ENCODE peak calls at places on chromosomes 7 and 10, in ten cellular contexts. One of them, this sample, is unnamed.

GRCh38 chr10:73060738-73061635 is 35.7 kb downstream of the P4HA1 start:
- DNase-seq in fibroblast of mammary gland: peak; percentile 43
- DNase-seq in AG04450: no peak
- DNase-seq in adrenal gland: no peak
- DNase-seq in mammary epithelial cell: peak; percentile 37
- DNase-seq in kidney epithelial cell: no peak
- DNase-seq in ovary: no peak
- DNase-seq in epithelial cell of esophagus: peak; percentile 54
- DNase-seq in AG09309: no peak
- DNase-seq in upper lobe of right lung: no peak
- DNase-seq in this sample: no peak

GRCh38 chr7:120964088-120964487 is 13.5 kb downstream of the ING3 start:
- DNase-seq in kidney epithelial cell: no peak
- DNase-seq in epithelial cell of esophagus: no peak
- DNase-seq in adrenal gland: no peak
- DNase-seq in mammary epithelial cell: no peak
- DNase-seq in fibroblast of mammary gland: no peak
- DNase-seq in AG09309: no peak
- DNase-seq in AG04450: no peak
- DNase-seq in ovary: no peak
- DNase-seq in upper lobe of right lung: no peak
- DNase-seq in this sample: no peak

GRCh38 chr7:77563275-77563674 is 26.2 kb downstream of the PTPN12 start:
- DNase-seq in AG04450: no peak
- DNase-seq in epithelial cell of esophagus: no peak
- DNase-seq in mammary epithelial cell: no peak
- DNase-seq in ovary: no peak
- DNase-seq in fibroblast of mammary gland: no peak
- DNase-seq in adrenal gland: no peak
- DNase-seq in AG09309: no peak
- DNase-seq in upper lobe of right lung: no peak
- DNase-seq in kidney epithelial cell: no peak
- DNase-seq in this sample: no peak

GRCh38 chr7:155580367-155580766 is 34.0 kb upstream of the CNPY1 start:
- DNase-seq in epithelial cell of esophagus: no peak
- DNase-seq in ovary: no peak
- DNase-seq in mammary epithelial cell: peak; percentile 59
- DNase-seq in AG04450: no peak
- DNase-seq in kidney epithelial cell: no peak
- DNase-seq in fibroblast of mammary gland: no peak
- DNase-seq in AG09309: no peak
- DNase-seq in adrenal gland: no peak
- DNase-seq in upper lobe of right lung: no peak
- DNase-seq in this sample: no peak

GRCh38 chr10:132974886-132975881 is 32.8 kb upstream of the CFAP46 start:
- DNase-seq in kidney epithelial cell: no peak
- DNase-seq in upper lobe of right lung: peak; percentile 54
- DNase-seq in fibroblast of mammary gland: no peak
- DNase-seq in epithelial cell of esophagus: no peak
- DNase-seq in ovary: no peak
- DNase-seq in adrenal gland: no peak
- DNase-seq in AG09309: peak; percentile 7
- DNase-seq in AG04450: no peak
- DNase-seq in mammary epithelial cell: no peak
- DNase-seq in this sample: no peak

GRCh38 chr7:101674439-101674838 is 45.3 kb upstream of the MYL10 start:
- DNase-seq in AG09309: no peak
- DNase-seq in upper lobe of right lung: no peak
- DNase-seq in adrenal gland: no peak
- DNase-seq in kidney epithelial cell: no peak
- DNase-seq in mammary epithelial cell: no peak
- DNase-seq in ovary: no peak
- DNase-seq in AG04450: no peak
- DNase-seq in epithelial cell of esophagus: no peak
- DNase-seq in fibroblast of mammary gland: no peak
- DNase-seq in this sample: no peak

GRCh38 chr7:111115966-111116365 is 25.0 kb downstream of the LRRN3 start:
- DNase-seq in adrenal gland: no peak
- DNase-seq in epithelial cell of esophagus: no peak
- DNase-seq in AG04450: no peak
- DNase-seq in AG09309: no peak
- DNase-seq in upper lobe of right lung: no peak
- DNase-seq in kidney epithelial cell: no peak
- DNase-seq in ovary: no peak
- DNase-seq in mammary epithelial cell: no peak
- DNase-seq in fibroblast of mammary gland: no peak
- DNase-seq in this sample: no peak

GRCh38 chr10:80283119-80283518 is 6.3 kb downstream of the MAT1A start:
- DNase-seq in adrenal gland: no peak
- DNase-seq in ovary: no peak
- DNase-seq in epithelial cell of esophagus: peak; percentile 15
- DNase-seq in mammary epithelial cell: no peak
- DNase-seq in AG04450: no peak
- DNase-seq in kidney epithelial cell: no peak
- DNase-seq in upper lobe of right lung: no peak
- DNase-seq in fibroblast of mammary gland: no peak
- DNase-seq in AG09309: no peak
- DNase-seq in this sample: no peak

GRCh38 chr7:35339811-35340210 is 85.9 kb upstream of the TBX20 start:
- DNase-seq in ovary: no peak
- DNase-seq in mammary epithelial cell: no peak
- DNase-seq in AG04450: no peak
- DNase-seq in fibroblast of mammary gland: no peak
- DNase-seq in kidney epithelial cell: no peak
- DNase-seq in upper lobe of right lung: no peak
- DNase-seq in epithelial cell of esophagus: no peak
- DNase-seq in adrenal gland: no peak
- DNase-seq in AG09309: no peak
- DNase-seq in this sample: no peak

GRCh38 chr7:7883394-7883793 is 85.2 kb upstream of the GLCCI1 start:
- DNase-seq in ovary: no peak
- DNase-seq in adrenal gland: no peak
- DNase-seq in upper lobe of right lung: no peak
- DNase-seq in mammary epithelial cell: no peak
- DNase-seq in fibroblast of mammary gland: peak; percentile 21
- DNase-seq in kidney epithelial cell: no peak
- DNase-seq in AG09309: no peak
- DNase-seq in epithelial cell of esophagus: no peak
- DNase-seq in AG04450: no peak
- DNase-seq in this sample: no peak

GRCh38 chr7:69738396-69738889 is 140.2 kb downstream of the AUTS2 start:
- DNase-seq in epithelial cell of esophagus: no peak
- DNase-seq in kidney epithelial cell: no peak
- DNase-seq in ovary: no peak
- DNase-seq in adrenal gland: no peak
- DNase-seq in AG04450: no peak
- DNase-seq in AG09309: no peak
- DNase-seq in upper lobe of right lung: no peak
- DNase-seq in mammary epithelial cell: no peak
- DNase-seq in fibroblast of mammary gland: peak; percentile 65
- DNase-seq in this sample: peak; percentile 96

GRCh38 chr7:35971133-35971995 is 170.5 kb downstream of the SEPTIN7 start:
- DNase-seq in AG09309: no peak
- DNase-seq in mammary epithelial cell: no peak
- DNase-seq in ovary: no peak
- DNase-seq in adrenal gland: no peak
- DNase-seq in kidney epithelial cell: no peak
- DNase-seq in AG04450: no peak
- DNase-seq in upper lobe of right lung: no peak
- DNase-seq in fibroblast of mammary gland: no peak
- DNase-seq in epithelial cell of esophagus: no peak
- DNase-seq in this sample: no peak

GRCh38 chr7:431658-432111 is 88.0 kb downstream of the PDGFA start:
- DNase-seq in epithelial cell of esophagus: no peak
- DNase-seq in AG09309: no peak
- DNase-seq in ovary: no peak
- DNase-seq in kidney epithelial cell: no peak
- DNase-seq in fibroblast of mammary gland: no peak
- DNase-seq in AG04450: no peak
- DNase-seq in adrenal gland: no peak
- DNase-seq in mammary epithelial cell: no peak
- DNase-seq in upper lobe of right lung: no peak
- DNase-seq in this sample: no peak

GRCh38 chr7:66631471-66631870 is 2.8 kb downstream of the KCTD7 start:
- DNase-seq in upper lobe of right lung: no peak
- DNase-seq in kidney epithelial cell: no peak
- DNase-seq in ovary: no peak
- DNase-seq in adrenal gland: no peak
- DNase-seq in AG09309: no peak
- DNase-seq in AG04450: no peak
- DNase-seq in mammary epithelial cell: no peak
- DNase-seq in fibroblast of mammary gland: no peak
- DNase-seq in epithelial cell of esophagus: no peak
- DNase-seq in this sample: no peak

GRCh38 chr7:2487586-2488271 is 11.5 kb upstream of the GRIFIN start:
- DNase-seq in kidney epithelial cell: no peak
- DNase-seq in AG09309: no peak
- DNase-seq in mammary epithelial cell: no peak
- DNase-seq in fibroblast of mammary gland: peak; percentile 45
- DNase-seq in adrenal gland: no peak
- DNase-seq in epithelial cell of esophagus: no peak
- DNase-seq in AG04450: no peak
- DNase-seq in upper lobe of right lung: no peak
- DNase-seq in ovary: peak; percentile 55
- DNase-seq in this sample: no peak

DNA sequence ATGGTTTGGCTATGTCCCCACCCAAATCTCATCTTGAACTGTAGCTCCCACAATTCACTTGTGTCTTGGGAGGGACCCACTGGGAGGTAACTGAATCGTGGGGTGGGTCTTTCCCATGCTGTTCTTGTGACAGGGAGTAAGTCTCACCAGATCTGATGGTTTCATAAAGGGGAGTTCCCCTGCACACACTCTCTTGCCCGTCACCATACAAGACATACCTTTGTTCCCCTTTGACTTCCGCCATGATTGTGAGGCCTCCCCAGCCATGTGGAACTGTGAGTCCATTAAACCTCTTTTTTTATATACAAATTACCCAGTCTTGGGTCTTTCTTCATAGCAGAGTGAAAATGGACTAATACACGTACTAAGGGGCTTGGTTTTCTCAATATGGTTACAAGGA is 106.7 kb downstream of the SFMBT2 start:
- DNase-seq in kidney epithelial cell: no peak
- DNase-seq in adrenal gland: no peak
- DNase-seq in ovary: no peak
- DNase-seq in upper lobe of right lung: no peak
- DNase-seq in fibroblast of mammary gland: no peak
- DNase-seq in AG09309: no peak
- DNase-seq in epithelial cell of esophagus: no peak
- DNase-seq in mammary epithelial cell: no peak
- DNase-seq in AG04450: no peak
- DNase-seq in this sample: no peak
- H3K4me3 ChIP-seq in kidney epithelial cell: no peak overlapping the region
- H3K4me3 ChIP-seq in adrenal gland: no peak overlapping the region
- H3K4me3 ChIP-seq in ovary: no peak overlapping the region
- H3K4me3 ChIP-seq in upper lobe of right lung: no peak overlapping the region
- H3K4me3 ChIP-seq in fibroblast of mammary gland: no peak overlapping the region
- H3K4me3 ChIP-seq in AG09309: no peak overlapping the region
- H3K4me3 ChIP-seq in epithelial cell of esophagus: no peak overlapping the region
- H3K4me3 ChIP-seq in mammary epithelial cell: no peak overlapping the region
- H3K4me3 ChIP-seq in AG04450: no peak overlapping the region
- H3K4me3 ChIP-seq in this sample: no peak overlapping the region

DNA sequence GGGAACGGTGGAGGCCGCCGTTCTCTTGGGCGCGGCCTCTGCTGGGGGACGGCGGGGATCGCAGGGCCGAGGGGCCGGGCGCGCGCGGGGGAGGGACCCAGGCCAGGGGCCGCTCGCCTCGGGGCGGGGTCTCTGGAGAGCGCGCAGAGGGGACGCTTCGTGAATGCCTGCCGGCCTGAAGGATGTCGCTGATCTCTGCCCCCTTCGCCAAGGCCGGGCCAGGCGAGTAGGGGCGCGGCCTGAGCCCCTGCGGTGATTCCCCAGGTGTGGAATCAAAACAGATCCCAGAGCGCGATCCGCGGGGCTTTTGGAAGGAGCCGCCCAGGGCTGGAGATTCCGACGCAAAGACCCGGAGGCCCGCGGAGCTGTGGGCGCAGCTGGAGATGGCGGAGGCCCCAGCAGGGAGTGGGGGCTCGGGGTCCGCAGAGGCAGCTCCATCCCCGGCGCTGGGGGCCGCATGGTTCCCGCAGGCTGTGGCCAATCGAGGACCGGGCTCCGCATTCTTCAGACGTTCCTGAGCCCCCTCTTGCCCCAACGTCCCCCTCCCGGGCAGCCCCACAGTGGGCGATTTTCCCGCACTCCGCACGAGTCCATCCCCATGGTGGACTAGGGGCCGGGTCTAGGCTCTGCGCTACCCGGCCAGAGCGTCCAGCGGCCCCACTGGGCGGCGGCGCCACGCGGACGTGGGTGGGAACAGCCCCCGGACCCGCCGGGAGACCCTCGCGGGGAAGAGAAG is 166.0 kb downstream of the ACTR3B start:
- DNase-seq in upper lobe of right lung: no peak
- DNase-seq in mammary epithelial cell: no peak
- DNase-seq in AG09309: no peak
- DNase-seq in adrenal gland: no peak
- DNase-seq in ovary: peak; percentile 40
- DNase-seq in fibroblast of mammary gland: no peak
- DNase-seq in epithelial cell of esophagus: no peak
- DNase-seq in AG04450: no peak
- DNase-seq in kidney epithelial cell: no peak
- DNase-seq in this sample: no peak
- TF ChIP-seq CTCF in upper lobe of right lung: no peak
- TF ChIP-seq CTCF in mammary epithelial cell: no peak
- TF ChIP-seq CTCF in AG09309: no peak
- TF ChIP-seq CTCF in adrenal gland: no peak
- TF ChIP-seq CTCF in ovary: no peak
- TF ChIP-seq CTCF in fibroblast of mammary gland: no peak
- TF ChIP-seq CTCF in epithelial cell of esophagus: no peak
- TF ChIP-seq CTCF in AG04450: no peak
- TF ChIP-seq CTCF in kidney epithelial cell: no peak
- TF ChIP-seq CTCF in this sample: no peak

DNA sequence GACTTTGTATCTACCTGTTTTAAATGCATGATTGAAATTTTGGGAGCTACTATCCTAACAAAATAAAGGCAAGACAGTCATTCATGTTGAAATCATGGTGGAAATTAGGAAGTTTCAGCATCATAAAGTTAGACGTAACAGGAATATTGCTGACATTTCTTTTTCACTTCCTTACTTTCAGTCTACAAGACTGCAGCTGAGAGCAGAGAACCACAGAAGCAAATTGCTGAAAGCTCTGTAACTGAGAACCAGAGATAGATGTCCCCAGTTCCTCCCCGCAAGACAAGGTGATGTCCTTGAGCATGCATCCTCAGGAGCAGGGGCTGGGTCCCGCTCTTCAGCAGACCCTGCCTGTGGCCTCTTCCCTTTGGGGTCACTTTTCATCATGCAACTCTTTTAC is 466.3 kb upstream of the POM121L12 start:
- DNase-seq in mammary epithelial cell: no peak
- DNase-seq in adrenal gland: no peak
- DNase-seq in fibroblast of mammary gland: no peak
- DNase-seq in AG09309: no peak
- DNase-seq in ovary: no peak
- DNase-seq in upper lobe of right lung: no peak
- DNase-seq in AG04450: no peak
- DNase-seq in kidney epithelial cell: no peak
- DNase-seq in epithelial cell of esophagus: no peak
- DNase-seq in this sample: no peak
- H3K4me3 ChIP-seq in mammary epithelial cell: no peak overlapping the region
- H3K4me3 ChIP-seq in adrenal gland: no peak overlapping the region
- H3K4me3 ChIP-seq in fibroblast of mammary gland: no peak overlapping the region
- H3K4me3 ChIP-seq in AG09309: no peak overlapping the region
- H3K4me3 ChIP-seq in ovary: no peak overlapping the region
- H3K4me3 ChIP-seq in upper lobe of right lung: no peak overlapping the region
- H3K4me3 ChIP-seq in AG04450: no peak overlapping the region
- H3K4me3 ChIP-seq in kidney epithelial cell: no peak overlapping the region
- H3K4me3 ChIP-seq in epithelial cell of esophagus: no peak overlapping the region
- H3K4me3 ChIP-seq in this sample: no peak overlapping the region

GRCh38 chr10:60798031-60798430 is 19.8 kb downstream of the CDK1 start:
- DNase-seq in kidney epithelial cell: no peak
- DNase-seq in adrenal gland: no peak
- DNase-seq in AG09309: no peak
- DNase-seq in upper lobe of right lung: no peak
- DNase-seq in fibroblast of mammary gland: peak; percentile 34
- DNase-seq in ovary: no peak
- DNase-seq in AG04450: no peak
- DNase-seq in epithelial cell of esophagus: no peak
- DNase-seq in mammary epithelial cell: peak; percentile 37
- DNase-seq in this sample: peak; percentile 92
- TF ChIP-seq CTCF in kidney epithelial cell: no peak
- TF ChIP-seq CTCF in adrenal gland: no peak
- TF ChIP-seq CTCF in AG09309: no peak
- TF ChIP-seq CTCF in upper lobe of right lung: no peak
- TF ChIP-seq CTCF in fibroblast of mammary gland: no peak
- TF ChIP-seq CTCF in ovary: no peak
- TF ChIP-seq CTCF in AG04450: no peak
- TF ChIP-seq CTCF in epithelial cell of esophagus: no peak
- TF ChIP-seq CTCF in mammary epithelial cell: no peak
- TF ChIP-seq CTCF in this sample: no peak